ENCODE peak calls at places on chromosomes 6 and 20, in four cellular contexts. One of them, this sample, is unnamed.

GRCh38 chr20:35454881-35455609 is at the start of gene CEP250:
- DNase-seq in GM23338: peak; percentile 98
- DNase-seq in GM12878: peak; percentile 88
- DNase-seq in HCT116: peak; percentile 89
- DNase-seq in this sample: peak; percentile 96

GRCh38 chr20:36351937-36352336 is 45.8 kb downstream of the DLGAP4 start:
- DNase-seq in HCT116: no peak
- DNase-seq in GM23338: no peak
- DNase-seq in GM12878: no peak
- DNase-seq in this sample: no peak

GRCh38 chr20:19888269-19888669 is 128.9 kb upstream of the NAA20 start:
- DNase-seq in GM23338: no peak
- DNase-seq in HCT116: no peak
- DNase-seq in GM12878: no peak
- DNase-seq in this sample: no peak

GRCh38 chr6:34460796-34461507 is 4.9 kb upstream of the PACSIN1 start:
- DNase-seq in HCT116: no peak
- DNase-seq in GM12878: no peak
- DNase-seq in GM23338: no peak
- DNase-seq in this sample: no peak

GRCh38 chr20:47318596-47319516 is 37.6 kb downstream of the ZMYND8 start:
- DNase-seq in GM12878: no peak
- DNase-seq in GM23338: peak; percentile 83
- DNase-seq in HCT116: no peak
- DNase-seq in this sample: no peak

GRCh38 chr6:127566119-127566518 is 10.9 kb upstream of the C6orf58 start:
- DNase-seq in GM23338: no peak
- DNase-seq in GM12878: no peak
- DNase-seq in HCT116: no peak
- DNase-seq in this sample: no peak

GRCh38 chr6:105769987-105770386 is 316.1 kb upstream of the PRDM1 start:
- DNase-seq in GM23338: no peak
- DNase-seq in HCT116: peak; percentile 86
- DNase-seq in GM12878: no peak
- DNase-seq in this sample: no peak

GRCh38 chr6:1143655-1144054 is 168.2 kb upstream of the FOXQ1 start:
- DNase-seq in GM12878: no peak
- DNase-seq in HCT116: no peak
- DNase-seq in GM23338: no peak
- DNase-seq in this sample: no peak

GRCh38 chr6:90940812-90941481 is 354.1 kb upstream of the MAP3K7 start:
- DNase-seq in GM23338: peak; percentile 76
- DNase-seq in GM12878: peak; percentile 80
- DNase-seq in HCT116: peak; percentile 43
- DNase-seq in this sample: no peak

GRCh38 chr6:90045535-90045934 is 151.3 kb downstream of the GJA10 start:
- DNase-seq in GM23338: no peak
- DNase-seq in GM12878: no peak
- DNase-seq in HCT116: no peak
- DNase-seq in this sample: no peak

GRCh38 chr20:59207742-59208357 is 44.2 kb downstream of the ZNF831 start:
- DNase-seq in HCT116: peak; percentile 16
- DNase-seq in GM12878: peak; percentile 2
- DNase-seq in GM23338: peak; percentile 95
- DNase-seq in this sample: peak; percentile 80

GRCh38 chr6:20404641-20405032 is 3.0 kb downstream of the E2F3 start:
- DNase-seq in GM12878: peak; percentile 56
- DNase-seq in GM23338: peak; percentile 88
- DNase-seq in HCT116: peak; percentile 72
- DNase-seq in this sample: no peak

GRCh38 chr6:73353636-73354388 is at the start of gene DPPA5:
- DNase-seq in GM12878: no peak
- DNase-seq in HCT116: no peak
- DNase-seq in GM23338: peak; percentile 50
- DNase-seq in this sample: no peak

GRCh38 chr6:116144590-116144989 is 18.7 kb upstream of the COL10A1 start:
- DNase-seq in HCT116: no peak
- DNase-seq in GM23338: no peak
- DNase-seq in GM12878: no peak
- DNase-seq in this sample: no peak

GRCh38 chr6:21240709-21241108 is 352.8 kb upstream of the SOX4 start:
- DNase-seq in GM12878: no peak
- DNase-seq in HCT116: no peak
- DNase-seq in GM23338: no peak
- DNase-seq in this sample: no peak

GRCh38 chr20:44901972-44902371 is 7.9 kb upstream of the PABPC1L start:
- DNase-seq in HCT116: no peak
- DNase-seq in GM12878: no peak
- DNase-seq in GM23338: no peak
- DNase-seq in this sample: no peak
- H4K20me1 ChIP-seq in HCT116: no peaks in the 10 kb centered on the region
- H4K20me1 ChIP-seq in GM12878: peaks cover 14% of the 10 kb centered on the region
- H4K20me1 ChIP-seq in GM23338: peaks cover 59% of the 10 kb centered on the region
- H4K20me1 ChIP-seq in this sample: peaks cover 13% of the 10 kb centered on the region

DNA sequence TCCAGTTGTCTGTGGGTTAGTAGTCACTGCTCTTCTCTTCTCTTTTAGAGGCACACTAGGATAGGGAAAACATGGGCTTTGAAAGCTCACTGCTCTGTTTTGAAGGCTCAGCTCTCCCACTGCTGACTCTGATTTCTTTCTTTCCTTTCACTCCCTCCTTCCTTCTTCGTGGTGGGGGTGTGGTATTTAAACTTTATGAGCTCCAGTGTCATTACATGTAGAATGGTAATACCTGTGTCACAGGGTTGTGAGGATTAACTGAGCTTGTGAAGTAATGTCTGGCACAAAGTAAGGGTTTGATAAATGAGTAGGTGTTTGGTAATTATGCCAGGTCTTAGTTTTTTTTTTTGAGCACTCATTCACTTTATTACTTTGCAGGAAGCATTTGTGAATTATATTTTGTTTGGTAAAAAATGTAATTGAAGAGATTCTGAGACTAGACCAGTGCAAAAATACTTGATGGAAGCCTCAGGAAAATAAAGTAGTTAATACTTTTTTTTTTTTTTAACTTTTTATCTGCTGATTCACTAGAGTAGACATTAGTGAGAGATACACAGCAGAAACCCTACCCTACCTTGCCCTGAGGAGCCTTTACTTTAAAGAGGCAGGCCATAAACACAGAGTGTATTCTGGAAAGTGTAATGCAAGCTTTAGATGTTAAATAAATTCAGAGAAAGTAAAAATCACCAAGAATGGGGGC is 17.3 kb downstream of the SMAP1 start:
- DNase-seq in HCT116: no peak
- DNase-seq in GM12878: no peak
- DNase-seq in GM23338: no peak
- DNase-seq in this sample: no peak
- H4K20me1 ChIP-seq in HCT116: peaks cover 9% of the 10 kb centered on the region
- H4K20me1 ChIP-seq in GM12878: no peaks in the 10 kb centered on the region
- H4K20me1 ChIP-seq in GM23338: peaks cover 5% of the 10 kb centered on the region
- H4K20me1 ChIP-seq in this sample: peaks cover 1% of the 10 kb centered on the region

DNA sequence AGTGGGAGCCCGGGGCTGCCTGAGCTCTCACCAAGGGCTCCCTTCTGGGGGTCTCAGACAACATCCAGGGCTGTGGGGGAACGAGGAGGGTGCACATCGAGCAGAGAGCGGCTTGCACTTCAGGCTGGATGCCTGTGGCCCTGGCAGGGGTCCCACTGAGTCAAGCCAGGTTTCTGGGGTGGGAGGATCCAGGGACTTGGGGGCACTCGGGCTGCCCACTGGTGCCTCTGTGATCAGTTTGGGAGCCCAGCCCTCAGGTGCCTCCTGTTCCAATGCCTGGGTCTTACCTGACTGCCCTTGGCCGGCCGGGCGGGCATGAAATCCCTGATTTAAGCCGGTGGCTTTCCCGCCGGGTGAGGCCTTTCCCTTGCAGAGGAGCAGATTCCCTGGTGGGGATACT is 470 bp downstream of the COL20A1 start:
- DNase-seq in HCT116: no peak
- DNase-seq in GM23338: no peak
- DNase-seq in GM12878: no peak
- DNase-seq in this sample: no peak
- H4K20me1 ChIP-seq in HCT116: no peaks in the 10 kb centered on the region
- H4K20me1 ChIP-seq in GM23338: no peaks in the 10 kb centered on the region
- H4K20me1 ChIP-seq in GM12878: no peaks in the 10 kb centered on the region
- H4K20me1 ChIP-seq in this sample: no peaks in the 10 kb centered on the region

GRCh38 chr6:156826290-156826955 is 49.2 kb downstream of the ARID1B start:
- DNase-seq in GM12878: no peak
- DNase-seq in GM23338: peak; percentile 55
- DNase-seq in HCT116: no peak
- DNase-seq in this sample: no peak
- H4K20me1 ChIP-seq in GM12878: peaks cover 6% of the 10 kb centered on the region
- H4K20me1 ChIP-seq in GM23338: peaks cover 74% of the 10 kb centered on the region
- H4K20me1 ChIP-seq in HCT116: peaks cover 16% of the 10 kb centered on the region
- H4K20me1 ChIP-seq in this sample: peaks cover 27% of the 10 kb centered on the region

DNA sequence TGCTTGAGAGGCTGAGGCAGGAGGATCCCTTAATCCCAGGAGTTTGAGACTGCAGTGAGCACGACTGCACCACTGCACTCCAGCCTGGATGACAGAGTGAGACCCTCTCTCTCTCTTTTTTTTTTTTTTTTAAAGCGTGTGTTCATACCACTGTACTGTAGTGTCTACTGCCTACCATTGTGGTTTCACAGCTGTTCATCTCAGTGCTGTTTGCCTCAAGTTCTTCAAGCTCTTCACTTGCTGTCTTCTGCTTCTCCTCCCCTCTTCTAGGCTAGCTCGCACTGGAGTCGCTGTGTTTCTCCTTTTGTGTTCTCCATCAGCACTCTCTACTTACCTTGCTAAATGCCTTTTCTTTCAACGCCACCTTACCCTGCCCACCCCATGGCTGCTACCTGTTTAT is 7.4 kb downstream of the FOXO3 start:
- DNase-seq in GM23338: no peak
- DNase-seq in GM12878: no peak
- DNase-seq in HCT116: no peak
- DNase-seq in this sample: no peak
- H4K20me1 ChIP-seq in GM23338: peaks cover 22% of the 10 kb centered on the region
- H4K20me1 ChIP-seq in GM12878: peaks cover 4% of the 10 kb centered on the region
- H4K20me1 ChIP-seq in HCT116: peaks cover 4% of the 10 kb centered on the region
- H4K20me1 ChIP-seq in this sample: peaks cover 4% of the 10 kb centered on the region

DNA sequence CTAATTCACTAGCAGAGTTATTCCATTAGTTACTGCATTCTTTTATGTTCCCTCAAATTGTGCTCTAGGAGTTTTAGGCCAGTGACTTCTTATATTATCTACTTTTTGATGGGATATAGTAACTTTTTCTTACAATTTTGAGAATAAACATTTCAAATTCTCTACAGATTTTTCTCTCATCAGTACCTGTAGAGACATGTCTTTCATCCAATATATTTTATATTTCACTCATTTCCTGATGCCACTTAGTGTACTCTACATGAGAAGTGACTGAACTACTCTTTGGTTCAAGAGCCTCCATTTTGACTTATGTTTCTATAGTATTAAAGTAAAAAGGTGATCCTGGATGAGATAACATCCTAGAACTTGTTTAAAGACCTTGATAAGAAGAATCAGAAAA is 108.5 kb downstream of the ELOVL4 start:
- DNase-seq in GM23338: no peak
- DNase-seq in GM12878: no peak
- DNase-seq in HCT116: no peak
- DNase-seq in this sample: no peak
- H4K20me1 ChIP-seq in GM23338: no peaks in the 10 kb centered on the region
- H4K20me1 ChIP-seq in GM12878: no peaks in the 10 kb centered on the region
- H4K20me1 ChIP-seq in HCT116: no peaks in the 10 kb centered on the region
- H4K20me1 ChIP-seq in this sample: no peaks in the 10 kb centered on the region

GRCh38 chr6:118618676-118619377 is 32.6 kb downstream of the CEP85L start:
- DNase-seq in GM12878: no peak
- DNase-seq in GM23338: peak; percentile 76
- DNase-seq in HCT116: peak; percentile 12
- DNase-seq in this sample: peak; percentile 21
- H4K20me1 ChIP-seq in GM12878: no peaks in the 10 kb centered on the region
- H4K20me1 ChIP-seq in GM23338: peaks cover 4% of the 10 kb centered on the region
- H4K20me1 ChIP-seq in HCT116: no peaks in the 10 kb centered on the region
- H4K20me1 ChIP-seq in this sample: no peaks in the 10 kb centered on the region